ENCODE peak calls at places on chromosomes 7 and 10, in nine cellular contexts. E is stomach, I is hepatocyte, U is gastrocnemius medialis, O is fibroblast of lung, V is neuronal stem cell, J is Karpas-422, W is psoas muscle, B is uterus. F is an unnamed sample.

GRCh38 chr10:77983384-77984341 is 45.7 kb downstream of the POLR3A start:
- DNase-seq in E (no peak), I (no peak), U (no peak), O (peak), V (no peak), J (no peak), W (no peak), B (no peak), F (no peak)

GRCh38 chr10:130725474-130725970 is 586.0 kb downstream of the TCERG1L start:
- DNase-seq in E (no peak), I (no peak), U (no peak), O (no peak), V (no peak), J (no peak), W (no peak), B (no peak), F (no peak)

GRCh38 chr7:81623251-81623855 is 146.5 kb downstream of the HGF start:
- DNase-seq in E (no peak), I (no peak), U (no peak), O (no peak), V (no peak), J (no peak), W (no peak), B (no peak), F (no peak)

GRCh38 chr10:6300106-6300783 is 97.5 kb downstream of the PFKFB3 start:
- DNase-seq in E (no peak), I (no peak), U (no peak), O (peak), V (no peak), J (peak), W (no peak), B (no peak), F (no peak)

GRCh38 chr7:117772416-117772815 is 100.8 kb downstream of the CTTNBP2 start:
- DNase-seq in E (no peak), I (no peak), U (no peak), O (no peak), V (no peak), J (no peak), W (no peak), B (no peak), F (no peak)

GRCh38 chr10:123583639-123584418 is 82.3 kb upstream of the GPR26 start:
- DNase-seq in E (peak), I (peak), U (peak), O (peak), V (peak), J (peak), W (peak), B (peak), F (no peak)

GRCh38 chr10:58706836-58707235 is 194.2 kb downstream of the BICC1 start:
- DNase-seq in E (no peak), I (no peak), U (no peak), O (no peak), V (no peak), J (no peak), W (no peak), B (no peak), F (no peak)

GRCh38 chr7:4786015-4786414 is 10.6 kb downstream of the AP5Z1 start:
- DNase-seq in E (no peak), I (no peak), U (no peak), O (no peak), V (no peak), J (no peak), W (no peak), B (no peak), F (no peak)

GRCh38 chr10:112958275-112958995 is 8.4 kb downstream of the TCF7L2 start:
- DNase-seq in E (no peak), I (peak), U (no peak), O (peak), V (no peak), J (no peak), W (no peak), B (no peak), F (no peak)

GRCh38 chr7:15303357-15303756 is 258.5 kb downstream of the AGMO start:
- DNase-seq in E (no peak), I (no peak), U (no peak), O (no peak), V (no peak), J (no peak), W (no peak), B (no peak), F (no peak)

GRCh38 chr7:106058925-106059324 is 53.2 kb downstream of the SYPL1 start:
- DNase-seq in E (no peak), I (no peak), U (no peak), O (no peak), V (no peak), J (peak), W (no peak), B (no peak), F (no peak)

GRCh38 chr7:113267885-113268284 is 149.5 kb upstream of the SMIM30 start:
- DNase-seq in E (no peak), I (no peak), U (no peak), O (peak), V (no peak), J (no peak), W (no peak), B (no peak), F (no peak)

GRCh38 chr7:30799206-30799975 is 28.2 kb downstream of the MINDY4 start:
- DNase-seq in E (no peak), I (no peak), U (peak), O (peak), V (no peak), J (peak), W (peak), B (peak), F (no peak)

GRCh38 chr7:105677395-105677701 is 96.1 kb upstream of the EFCAB10 start:
- DNase-seq in E (no peak), I (no peak), U (no peak), O (no peak), V (no peak), J (no peak), W (no peak), B (no peak), F (no peak)

GRCh38 chr10:119770928-119771327 is 45.1 kb downstream of the INPP5F start:
- DNase-seq in E (no peak), I (no peak), U (no peak), O (peak), V (no peak), J (no peak), W (no peak), B (no peak), F (no peak)

GRCh38 chr10:47330804-47331203 is 8.6 kb downstream of the GDF2 start:
- DNase-seq in E (peak), I (no peak), U (no peak), O (no peak), V (no peak), J (no peak), W (peak), B (no peak), F (no peak)

GRCh38 chr7:28329616-28330373 is 82.5 kb upstream of the CREB5 start:
- DNase-seq in E (no peak), I (no peak), U (no peak), O (peak), V (no peak), J (peak), W (no peak), B (no peak), F (peak)

GRCh38 chr10:72311667-72312066 is 37.9 kb downstream of the DDIT4 start:
- DNase-seq in E (no peak), I (no peak), U (no peak), O (no peak), V (no peak), J (peak), W (peak), B (no peak), F (no peak)

GRCh38 chr10:28508304-28508925 is 24.5 kb upstream of the WAC start:
- DNase-seq in E (no peak), I (no peak), U (no peak), O (no peak), V (no peak), J (no peak), W (no peak), B (no peak), F (no peak)

GRCh38 chr10:123027861-123028260 is 19.1 kb downstream of the ACADSB start:
- DNase-seq in E (no peak), I (no peak), U (no peak), O (no peak), V (no peak), J (no peak), W (no peak), B (no peak), F (no peak)

GRCh38 chr10:132963430-132963960 is 21.1 kb upstream of the CFAP46 start:
- DNase-seq in E (no peak), I (no peak), U (no peak), O (no peak), V (no peak), J (no peak), W (peak), B (no peak), F (no peak)

GRCh38 chr10:95442341-95442740 is 118.8 kb downstream of the SORBS1 start:
- DNase-seq in E (no peak), I (no peak), U (no peak), O (no peak), V (no peak), J (no peak), W (no peak), B (no peak), F (no peak)

GRCh38 chr10:60073781-60074656 is 167.7 kb upstream of the CCDC6 start:
- DNase-seq in E (no peak), I (no peak), U (no peak), O (no peak), V (no peak), J (no peak), W (no peak), B (no peak), F (no peak)

GRCh38 chr10:60073397-60073780 is 167.0 kb upstream of the CCDC6 start:
- DNase-seq in E (no peak), I (peak), U (no peak), O (no peak), V (no peak), J (no peak), W (no peak), B (no peak), F (no peak)

GRCh38 chr10:60069311-60069710 is 163.0 kb upstream of the CCDC6 start:
- DNase-seq in E (no peak), I (no peak), U (no peak), O (no peak), V (no peak), J (no peak), W (no peak), B (no peak), F (no peak)
- H3K27ac ChIP-seq in E (no peak), I (no peak), U (no peak), O (no peak), V (no peak), J (no peak), W (no peak), B (no peak), F (no peak)

GRCh38 chr7:143052041-143052440 is at the start of gene OR6V1:
- DNase-seq in E (no peak), I (no peak), U (no peak), O (no peak), V (no peak), J (no peak), W (no peak), B (no peak), F (no peak)
- H3K4me3 ChIP-seq in E (no peak), I (no peak), U (no peak), O (no peak), V (no peak), J (no peak), W (no peak), B (no peak), F (no peak)

GRCh38 chr10:104311184-104311720 is 27.0 kb downstream of the ITPRIP start:
- DNase-seq in E (no peak), I (no peak), U (no peak), O (peak), V (no peak), J (no peak), W (no peak), B (no peak), F (no peak)

GRCh38 chr10:104306897-104307296 is 31.4 kb downstream of the ITPRIP start:
- DNase-seq in E (no peak), I (no peak), U (no peak), O (peak), V (no peak), J (no peak), W (no peak), B (no peak), F (no peak)

GRCh38 chr10:104307576-104308438 is 30.5 kb downstream of the ITPRIP start:
- DNase-seq in E (no peak), I (no peak), U (no peak), O (peak), V (no peak), J (no peak), W (no peak), B (no peak), F (no peak)

GRCh38 chr10:104309980-104310978 is 28.0 kb downstream of the ITPRIP start:
- DNase-seq in E (peak), I (no peak), U (peak), O (peak), V (no peak), J (no peak), W (peak), B (peak), F (no peak)

GRCh38 chr10:104308439-104308903 is 29.8 kb downstream of the ITPRIP start:
- DNase-seq in E (no peak), I (no peak), U (no peak), O (peak), V (no peak), J (no peak), W (no peak), B (no peak), F (peak)
- H3K27ac ChIP-seq in E (no peak), I (no peak), U (peak), O (no peak), V (no peak), J (no peak), W (no peak), B (no peak), F (no peak)

GRCh38 chr7:47451851-47452205 is 130.1 kb downstream of the TNS3 start:
- DNase-seq in E (no peak), I (no peak), U (no peak), O (peak), V (no peak), J (no peak), W (no peak), B (no peak), F (no peak)
- H3K4me3 ChIP-seq in E (no peak), I (no peak), U (peak), O (no peak), V (no peak), J (no peak), W (peak), B (no peak), F (no peak)

GRCh38 chr10:71247804-71248203 is 35.4 kb downstream of the UNC5B start:
- DNase-seq in E (no peak), I (no peak), U (no peak), O (no peak), V (no peak), J (no peak), W (no peak), B (no peak), F (no peak)
- H3K27ac ChIP-seq in E (peak), I (peak), U (no peak), O (no peak), V (no peak), J (no peak), W (no peak), B (no peak), F (no peak)

GRCh38 chr10:89889610-89890009 is 188.2 kb downstream of the KIF20B start:
- DNase-seq in E (no peak), I (no peak), U (no peak), O (no peak), V (no peak), J (no peak), W (no peak), B (no peak), F (no peak)

GRCh38 chr10:89888647-89889046 is 187.3 kb downstream of the KIF20B start:
- DNase-seq in E (no peak), I (no peak), U (no peak), O (no peak), V (no peak), J (no peak), W (no peak), B (no peak), F (no peak)

GRCh38 chr10:89891006-89891405 is 189.6 kb downstream of the KIF20B start:
- DNase-seq in E (no peak), I (no peak), U (no peak), O (no peak), V (no peak), J (no peak), W (no peak), B (no peak), F (no peak)

GRCh38 chr10:89887406-89887805 is 186.0 kb downstream of the KIF20B start:
- DNase-seq in E (no peak), I (no peak), U (no peak), O (no peak), V (no peak), J (no peak), W (no peak), B (no peak), F (no peak)

DNA sequence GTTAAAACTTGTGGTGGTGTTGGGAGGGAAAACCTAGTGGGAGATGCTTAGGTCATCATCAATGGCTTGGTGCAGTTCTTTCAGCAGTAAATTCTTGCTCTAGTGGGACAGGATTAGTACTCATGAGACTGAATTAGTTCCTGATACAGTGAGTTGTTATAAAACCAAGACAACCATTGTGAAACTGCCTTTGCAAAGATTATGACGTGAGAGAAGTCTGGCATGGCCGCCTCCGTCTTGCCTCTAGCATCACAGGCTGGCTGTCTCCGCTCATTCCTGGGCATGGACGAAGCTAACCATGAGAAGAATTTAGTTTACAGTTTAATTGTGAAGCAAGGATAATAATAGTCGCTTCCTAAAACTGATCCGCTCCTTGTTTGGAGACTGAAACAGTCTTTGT is 186.4 kb downstream of the KIF20B start:
- DNase-seq in E (no peak), I (no peak), U (no peak), O (peak), V (no peak), J (no peak), W (no peak), B (no peak), F (no peak)
- H3K4me3 ChIP-seq in E (no peak), I (no peak), U (no peak), O (no peak), V (no peak), J (no peak), W (no peak), B (no peak), F (no peak)

GRCh38 chr7:55569797-55570196 is 2.5 kb downstream of the VOPP1 start:
- DNase-seq in E (no peak), I (no peak), U (no peak), O (no peak), V (no peak), J (no peak), W (no peak), B (no peak), F (no peak)

GRCh38 chr7:55570939-55571338 is 1.4 kb downstream of the VOPP1 start:
- DNase-seq in E (no peak), I (no peak), U (no peak), O (peak), V (no peak), J (no peak), W (no peak), B (no peak), F (no peak)

GRCh38 chr7:55568613-55569268 is 3.6 kb downstream of the VOPP1 start:
- DNase-seq in E (no peak), I (no peak), U (no peak), O (peak), V (no peak), J (no peak), W (no peak), B (no peak), F (no peak)

GRCh38 chr7:55570218-55570873 is 2.0 kb downstream of the VOPP1 start:
- DNase-seq in E (no peak), I (no peak), U (no peak), O (no peak), V (no peak), J (no peak), W (no peak), B (no peak), F (no peak)

DNA sequence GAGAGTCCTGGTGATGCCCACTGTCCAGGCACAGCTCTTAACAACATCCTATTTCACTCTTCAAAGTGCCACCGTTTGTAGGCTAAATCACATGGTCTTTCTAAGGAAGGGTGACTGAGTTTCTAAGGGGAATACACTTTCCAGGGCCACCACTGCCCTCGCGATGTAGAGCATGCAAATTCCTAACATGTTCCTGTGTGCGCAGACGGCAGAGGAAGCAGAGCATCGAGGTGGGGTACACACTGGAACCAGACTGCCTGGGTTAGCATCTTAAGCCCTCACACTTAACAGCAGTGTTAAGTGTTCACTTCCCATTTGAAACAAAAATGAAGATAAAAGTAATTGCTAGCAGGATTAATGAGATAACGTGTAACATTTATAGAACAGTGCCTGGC is 3.0 kb downstream of the VOPP1 start:
- DNase-seq in E (no peak), I (no peak), U (no peak), O (no peak), V (no peak), J (peak), W (no peak), B (no peak), F (no peak)
- H3K27ac ChIP-seq in E (peak), I (no peak), U (peak), O (no peak), V (no peak), J (no peak), W (peak), B (no peak), F (peak)

GRCh38 chr7:159033956-159034938 is 110.4 kb downstream of the VIPR2 start:
- DNase-seq in E (peak), I (no peak), U (no peak), O (no peak), V (no peak), J (no peak), W (no peak), B (no peak), F (no peak)
- H3K4me3 ChIP-seq in E (no peak), I (no peak), U (no peak), O (no peak), V (no peak), J (no peak), W (no peak), B (no peak), F (no peak)

DNA sequence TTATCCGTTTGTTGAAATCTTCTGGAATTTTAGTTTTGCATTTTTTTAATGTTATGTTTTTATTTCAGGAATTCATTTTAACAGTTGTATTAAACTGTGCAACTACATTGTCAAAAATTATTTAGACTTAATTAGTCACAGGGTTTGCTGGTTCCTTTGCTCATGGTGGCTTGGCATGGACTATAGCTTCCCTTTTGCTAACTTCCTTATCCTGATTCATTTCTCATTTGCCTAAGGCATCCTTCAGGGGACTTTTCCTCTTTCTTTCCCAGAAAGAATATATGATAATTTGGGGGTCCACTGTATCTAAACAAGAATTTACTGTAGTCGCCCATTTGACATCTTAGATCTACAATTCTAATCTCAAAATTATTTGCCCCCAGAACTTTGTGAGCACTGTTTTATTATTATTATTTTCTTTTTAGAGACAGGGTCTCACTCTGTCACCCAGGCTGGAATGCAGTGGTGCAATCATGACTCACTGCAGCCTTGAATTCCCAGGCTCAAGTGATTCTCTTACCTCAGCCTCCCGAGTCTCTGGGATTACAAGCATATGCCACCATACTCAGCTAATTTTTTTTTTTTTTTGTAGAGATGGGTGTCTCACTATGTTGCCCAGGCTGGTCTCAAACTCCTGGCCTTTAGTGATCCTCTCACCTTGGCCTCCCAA is 13.9 kb downstream of the FIGNL1 start:
- DNase-seq in E (no peak), I (no peak), U (no peak), O (peak), V (no peak), J (no peak), W (no peak), B (no peak), F (no peak)
- H3K27ac ChIP-seq in E (no peak), I (no peak), U (no peak), O (peak), V (no peak), J (no peak), W (no peak), B (no peak), F (no peak)

GRCh38 chr10:49414496-49414895 is 18.6 kb upstream of the DRGX start:
- DNase-seq in E (no peak), I (no peak), U (no peak), O (no peak), V (no peak), J (no peak), W (no peak), B (no peak), F (no peak)
- H3K4me3 ChIP-seq in E (no peak), I (no peak), U (no peak), O (no peak), V (no peak), J (no peak), W (no peak), B (no peak), F (no peak)

F was measured in CD8-positive, alpha-beta memory T cell.